ENCODE peak calls at places on chromosomes 7 and 10, in seven cellular contexts. W is neural progenitor cell, O is H7, Z is retinal pigment epithelial cell, M is epithelial cell of esophagus, K is mesendoderm, S is suprapubic skin. P is an unnamed sample.

GRCh38 chr7:150631866-150632864 is at the start of gene GIMAP6:
- DNase-seq in W (no peak), O (no peak), Z (no peak), M (no peak), K (no peak), S (no peak), P (no peak)

GRCh38 chr7:46479680-46480079 is 558.6 kb upstream of the IGFBP3 start:
- DNase-seq in W (no peak), O (no peak), Z (no peak), M (no peak), K (no peak), S (no peak), P (no peak)

GRCh38 chr7:42661312-42661711 is 250.6 kb downstream of the C7orf25 start:
- DNase-seq in W (no peak), O (no peak), Z (peak), M (peak), K (no peak), S (no peak), P (no peak)

GRCh38 chr10:77417359-77417758 is 220.2 kb downstream of the KCNMA1 start:
- DNase-seq in W (no peak), O (no peak), Z (no peak), M (no peak), K (no peak), S (no peak), P (no peak)

GRCh38 chr7:117582219-117582704 is 102.4 kb downstream of the CFTR start:
- DNase-seq in W (peak), O (no peak), Z (peak), M (peak), K (peak), S (no peak), P (peak)

GRCh38 chr7:130893441-130893894 is 159.5 kb upstream of the KLF14 start:
- DNase-seq in W (no peak), O (no peak), Z (no peak), M (peak), K (no peak), S (no peak), P (no peak)

GRCh38 chr10:76403876-76404275 is 972.5 kb downstream of the LRMDA start:
- DNase-seq in W (no peak), O (no peak), Z (no peak), M (peak), K (no peak), S (no peak), P (no peak)

GRCh38 chr10:31836569-31837406 is 91.8 kb downstream of the ARHGAP12 start:
- DNase-seq in W (peak), O (peak), Z (peak), M (peak), K (peak), S (no peak), P (no peak)

GRCh38 chr7:16915405-16915804 is 33.6 kb upstream of the AGR3 start:
- DNase-seq in W (no peak), O (no peak), Z (peak), M (peak), K (peak), S (no peak), P (no peak)

GRCh38 chr10:43136432-43136831 is 1.8 kb upstream of the CSGALNACT2 start:
- DNase-seq in W (no peak), O (no peak), Z (no peak), M (no peak), K (no peak), S (no peak), P (no peak)

GRCh38 chr10:78907458-78908211 is 161.1 kb upstream of the ZMIZ1 start:
- DNase-seq in W (peak), O (peak), Z (no peak), M (no peak), K (no peak), S (peak), P (no peak)

GRCh38 chr10:97543025-97543546 is 29.5 kb upstream of the ANKRD2 start:
- DNase-seq in W (no peak), O (peak), Z (peak), M (peak), K (peak), S (peak), P (peak)

GRCh38 chr10:97844672-97845071 is 5.0 kb upstream of the GOLGA7B start:
- DNase-seq in W (no peak), O (no peak), Z (no peak), M (no peak), K (no peak), S (no peak), P (no peak)

GRCh38 chr10:131931981-131932380 is 31.2 kb downstream of the PPP2R2D start:
- DNase-seq in W (no peak), O (no peak), Z (no peak), M (no peak), K (no peak), S (no peak), P (no peak)

GRCh38 chr7:22443370-22444180 is 56.4 kb downstream of the STEAP1B start:
- DNase-seq in W (no peak), O (no peak), Z (no peak), M (no peak), K (no peak), S (no peak), P (no peak)

DNA sequence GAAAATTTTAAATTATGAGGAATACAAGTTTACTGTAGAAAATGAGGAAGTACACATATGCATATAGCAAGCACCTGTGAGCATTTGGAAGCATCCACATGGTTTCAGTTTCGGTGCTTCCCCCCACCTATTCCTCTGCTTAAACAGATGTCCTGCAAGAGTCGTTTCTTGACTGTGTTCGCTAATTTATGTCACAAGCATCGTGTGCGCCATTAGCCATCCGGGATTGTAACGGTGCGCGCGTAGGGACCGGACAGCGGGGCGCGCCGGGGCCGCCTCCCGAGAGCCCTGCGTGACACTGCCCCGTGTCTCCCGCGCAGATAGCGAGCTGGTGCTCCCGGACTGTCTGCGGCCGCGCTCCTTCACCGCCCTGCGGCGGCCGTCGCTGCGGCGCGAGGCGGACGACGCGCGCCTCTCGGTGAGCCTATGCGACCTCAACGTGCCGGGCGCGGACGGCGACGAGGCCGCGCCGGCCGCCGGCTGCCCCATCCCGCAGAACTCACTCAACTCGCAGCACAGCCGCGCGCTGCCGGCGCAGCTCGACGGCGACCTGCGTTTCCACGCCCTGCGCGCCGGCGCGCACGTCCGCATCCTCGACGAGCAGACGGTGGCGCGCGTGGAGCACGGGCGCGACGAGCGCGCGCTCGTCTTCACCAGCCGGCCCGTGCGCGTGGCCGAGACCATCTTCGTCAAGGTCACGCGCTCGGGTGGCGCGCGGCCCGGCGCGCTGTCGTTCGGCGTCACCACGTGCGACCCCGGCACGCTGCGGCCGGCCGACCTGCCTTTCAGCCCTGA is 90.9 kb downstream of the NEURL1 start:
- DNase-seq in W (no peak), O (no peak), Z (no peak), M (peak), K (no peak), S (no peak), P (no peak)
- H3K4me3 ChIP-seq in W (no peak), O (no peak), Z (no peak), M (peak), K (no peak), S (peak), P (peak)

GRCh38 chr10:7649673-7650330 is 17.0 kb downstream of the ITIH5 start:
- DNase-seq in W (no peak), O (no peak), Z (no peak), M (no peak), K (no peak), S (no peak), P (no peak)

GRCh38 chr10:7642612-7643011 is 24.2 kb downstream of the ITIH5 start:
- DNase-seq in W (no peak), O (no peak), Z (no peak), M (no peak), K (no peak), S (no peak), P (no peak)

GRCh38 chr10:7652121-7652520 is 14.6 kb downstream of the ITIH5 start:
- DNase-seq in W (no peak), O (no peak), Z (no peak), M (no peak), K (no peak), S (no peak), P (no peak)

GRCh38 chr10:7647062-7647664 is 19.6 kb downstream of the ITIH5 start:
- DNase-seq in W (no peak), O (no peak), Z (no peak), M (no peak), K (no peak), S (no peak), P (no peak)
- H3K4me3 ChIP-seq in W (no peak), O (no peak), Z (no peak), M (no peak), K (no peak), S (no peak), P (no peak)

GRCh38 chr7:158420591-158421340 is 166.9 kb downstream of the PTPRN2 start:
- DNase-seq in W (no peak), O (no peak), Z (no peak), M (no peak), K (no peak), S (no peak), P (no peak)

GRCh38 chr7:158421394-158421793 is 166.2 kb downstream of the PTPRN2 start:
- DNase-seq in W (no peak), O (no peak), Z (no peak), M (no peak), K (no peak), S (no peak), P (no peak)

GRCh38 chr7:158422551-158423189 is 165.0 kb downstream of the PTPRN2 start:
- DNase-seq in W (no peak), O (no peak), Z (no peak), M (no peak), K (peak), S (no peak), P (no peak)

GRCh38 chr7:158416283-158416933 is 171.2 kb downstream of the PTPRN2 start:
- DNase-seq in W (no peak), O (peak), Z (no peak), M (no peak), K (no peak), S (no peak), P (no peak)

DNA sequence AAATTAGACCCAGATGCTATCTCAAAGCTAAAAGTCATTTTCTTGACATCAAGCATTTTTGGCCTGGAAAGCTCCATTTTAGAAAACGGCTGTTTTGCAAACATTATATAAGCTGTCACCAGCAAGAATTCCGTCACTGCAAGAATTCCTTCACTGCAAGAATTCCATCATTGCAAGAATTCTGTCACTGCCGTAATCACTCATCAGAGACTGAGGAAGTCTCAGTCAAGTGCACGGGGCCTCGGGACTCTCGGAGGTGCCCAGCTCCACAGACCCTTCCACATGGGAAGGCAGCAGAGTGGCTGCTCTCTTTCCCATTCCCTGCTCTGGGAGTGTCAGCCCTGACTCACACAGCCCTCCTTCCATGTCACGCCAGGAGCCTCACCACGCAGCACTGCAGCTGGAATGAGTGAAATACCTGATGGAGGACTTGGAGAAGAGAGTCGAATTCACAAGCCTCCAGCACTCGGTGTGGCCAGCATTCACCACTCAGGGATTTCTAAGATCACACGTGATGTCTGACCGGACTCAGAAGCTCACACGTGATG is 168.3 kb downstream of the PTPRN2 start:
- DNase-seq in W (no peak), O (no peak), Z (no peak), M (no peak), K (no peak), S (no peak), P (no peak)
- H3K4me3 ChIP-seq in W (no peak), O (no peak), Z (no peak), M (no peak), K (no peak), S (no peak), P (no peak)

GRCh38 chr7:47887016-47887640 is 61.1 kb downstream of the PKD1L1 start:
- DNase-seq in W (no peak), O (no peak), Z (no peak), M (no peak), K (no peak), S (no peak), P (no peak)
- H3K4me3 ChIP-seq in W (no peak), O (no peak), Z (no peak), M (no peak), K (no peak), S (no peak), P (no peak)

DNA sequence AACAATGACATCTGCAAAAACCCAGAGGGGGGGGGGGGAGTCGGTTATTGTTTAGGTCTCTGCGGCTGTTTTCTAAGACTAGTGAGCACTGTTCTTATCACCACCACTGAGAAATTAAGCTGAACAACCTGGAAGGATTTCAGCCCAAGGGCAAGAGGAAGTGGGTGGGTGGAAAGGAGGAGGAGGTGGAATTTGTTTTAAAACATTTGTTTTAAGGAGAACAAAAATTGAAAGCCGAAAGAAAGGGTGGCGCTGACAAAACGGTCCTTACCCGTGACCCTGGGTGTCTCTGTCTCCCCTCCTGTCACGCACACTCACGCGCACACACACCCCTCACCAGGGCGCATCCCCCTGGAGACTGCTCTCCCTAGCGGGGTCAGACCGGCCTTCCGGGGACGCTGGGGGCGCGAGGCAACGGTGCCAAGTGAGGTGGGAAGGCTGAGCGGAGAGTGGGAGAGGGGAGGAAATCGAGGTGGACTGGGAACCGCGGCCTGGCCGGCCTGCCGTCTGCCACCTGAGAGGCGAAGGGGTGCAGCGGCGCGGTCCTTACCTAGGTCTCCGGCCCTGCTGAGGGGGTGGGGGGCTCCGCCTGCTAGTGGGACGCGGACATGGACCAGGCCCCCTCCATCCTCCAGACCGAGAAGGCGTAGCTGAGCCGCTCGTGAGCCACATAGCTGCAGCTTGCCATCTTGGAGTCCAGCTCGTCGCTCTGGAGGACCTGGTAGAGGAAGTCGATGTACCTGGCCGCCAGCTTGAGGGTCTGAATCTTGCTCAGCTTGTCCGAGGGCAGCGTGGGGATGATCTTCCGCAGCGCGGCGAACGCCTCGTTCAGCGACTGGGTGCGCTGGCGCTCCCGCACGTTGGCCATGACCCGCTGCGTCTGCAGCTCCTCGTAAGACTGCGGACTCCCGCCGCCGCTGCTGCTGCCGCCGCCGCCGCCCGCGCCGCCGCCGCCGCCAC is 1.0 kb downstream of the TWIST1 start:
- DNase-seq in W (peak), O (peak), Z (no peak), M (peak), K (peak), S (no peak), P (no peak)
- H3K4me3 ChIP-seq in W (peak), O (peak), Z (peak), M (peak), K (peak), S (peak), P (peak)

GRCh38 chr10:117135026-117135372 is 3.1 kb downstream of the VAX1 start:
- DNase-seq in W (no peak), O (no peak), Z (no peak), M (no peak), K (peak), S (no peak), P (no peak)

GRCh38 chr10:117137911-117138642 is at the start of gene VAX1:
- DNase-seq in W (peak), O (peak), Z (no peak), M (no peak), K (peak), S (no peak), P (no peak)

GRCh38 chr10:117135480-117136140 is 2.5 kb downstream of the VAX1 start:
- DNase-seq in W (no peak), O (peak), Z (no peak), M (no peak), K (no peak), S (no peak), P (no peak)

GRCh38 chr10:117137031-117137910 is 799 bp downstream of the VAX1 start:
- DNase-seq in W (peak), O (peak), Z (no peak), M (peak), K (peak), S (no peak), P (peak)

GRCh38 chr10:117136391-117136975 is 1.6 kb downstream of the VAX1 start:
- DNase-seq in W (peak), O (peak), Z (no peak), M (no peak), K (peak), S (no peak), P (peak)
- H3K4me3 ChIP-seq in W (peak), O (peak), Z (no peak), M (no peak), K (no peak), S (peak), P (no peak)

GRCh38 chr10:11822031-11822756 is 962 bp upstream of the PROSER2 start:
- DNase-seq in W (no peak), O (no peak), Z (no peak), M (peak), K (peak), S (no peak), P (no peak)

GRCh38 chr10:11823989-11824346 is 812 bp downstream of the PROSER2 start:
- DNase-seq in W (no peak), O (no peak), Z (no peak), M (no peak), K (no peak), S (no peak), P (no peak)

GRCh38 chr10:11824376-11824775 is 1.2 kb downstream of the PROSER2 start:
- DNase-seq in W (no peak), O (no peak), Z (no peak), M (peak), K (no peak), S (no peak), P (no peak)

GRCh38 chr10:11823122-11823988 is at the start of gene PROSER2:
- DNase-seq in W (peak), O (peak), Z (no peak), M (peak), K (peak), S (no peak), P (no peak)

GRCh38 chr10:11822809-11823121 is 391 bp upstream of the PROSER2 start:
- DNase-seq in W (no peak), O (no peak), Z (no peak), M (no peak), K (no peak), S (no peak), P (no peak)
- H3K4me3 ChIP-seq in W (peak), O (peak), Z (peak), M (peak), K (no peak), S (peak), P (peak)

DNA sequence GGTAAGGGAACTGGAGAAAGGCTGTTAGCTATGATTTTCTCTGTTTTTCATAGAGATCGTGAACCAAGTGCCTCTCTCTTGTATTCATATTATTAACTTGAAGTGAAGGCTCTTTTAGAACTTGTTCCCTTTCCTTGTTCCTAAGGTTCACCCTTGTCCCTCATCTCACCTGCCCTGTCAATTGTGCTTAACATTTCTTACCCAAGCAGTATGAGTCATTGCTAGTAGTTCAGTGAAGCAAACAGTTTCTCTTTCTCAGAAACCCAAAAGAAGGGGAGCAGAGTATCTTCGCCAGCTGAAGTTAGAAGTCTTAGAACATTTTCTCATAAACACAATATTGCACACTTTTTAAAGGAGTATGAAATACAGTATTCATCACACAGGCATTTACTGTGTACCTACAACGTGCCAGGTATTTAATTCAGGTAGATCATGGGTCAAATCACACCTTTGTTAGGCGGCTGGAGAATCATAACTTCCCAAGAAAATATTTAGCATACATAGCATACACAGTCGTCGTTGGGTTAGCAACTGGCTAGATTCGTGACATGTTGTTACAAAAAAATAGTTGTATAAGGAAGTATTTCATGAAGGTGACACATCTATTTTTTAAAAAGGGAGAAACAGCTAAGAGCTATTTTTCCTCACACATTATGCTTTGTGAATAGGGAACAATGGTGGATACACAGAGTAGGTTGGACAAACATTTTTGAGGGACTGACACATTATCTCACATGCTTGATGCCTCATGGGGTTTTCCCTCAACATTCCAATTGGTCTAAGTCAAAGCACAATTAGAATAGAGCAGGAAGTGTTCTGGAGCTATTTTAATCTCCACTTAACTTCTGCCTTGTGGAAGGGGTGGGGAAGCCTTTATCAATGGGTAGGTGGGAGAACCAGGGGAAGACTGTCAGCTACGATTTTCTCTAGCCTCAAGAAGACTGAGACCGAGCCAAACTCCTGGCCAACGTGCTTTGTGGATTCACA is 13.2 kb downstream of the HDAC9 start:
- DNase-seq in W (peak), O (peak), Z (peak), M (peak), K (peak), S (no peak), P (no peak)
- H3K4me3 ChIP-seq in W (no peak), O (no peak), Z (peak), M (peak), K (no peak), S (peak), P (no peak)

DNA sequence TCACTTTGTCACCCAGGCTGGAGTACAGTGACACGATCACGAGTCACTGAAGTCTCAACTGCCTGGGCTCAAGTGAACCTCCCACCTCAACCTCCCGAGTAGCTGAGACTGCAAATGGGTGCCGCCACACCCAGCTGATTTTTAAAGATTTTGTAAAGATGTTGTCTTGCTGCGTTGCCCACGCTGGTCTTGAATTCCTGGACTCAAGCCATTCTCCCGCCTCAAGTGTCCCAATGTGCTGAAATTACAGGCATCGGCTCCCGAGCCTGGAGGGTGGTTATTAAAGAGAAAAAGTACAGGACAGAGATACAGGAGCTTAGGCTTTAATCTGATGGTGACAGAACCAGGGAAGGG is 55.1 kb downstream of the KCTD7 start:
- DNase-seq in W (no peak), O (no peak), Z (no peak), M (no peak), K (no peak), S (peak), P (no peak)
- H3K4me3 ChIP-seq in W (no peak), O (no peak), Z (no peak), M (peak), K (no peak), S (peak), P (no peak)